ENCODE peak calls at places on chromosome 5, in ten cellular contexts. One of them, this sample, is unnamed.

GRCh38 chr5:36230151-36230788 is 11.5 kb downstream of the NADK2 start:
- DNase-seq in T follicular helper cell: no peak
- DNase-seq in kidney: no peak
- DNase-seq in H9: no peak
- DNase-seq in myocyte: peak; percentile 48
- DNase-seq in BJ: no peak
- DNase-seq in NCI-H1092 treated with DMSO at 0.1 percent for 48 hours: no peak
- DNase-seq in HTR-8/SVneo: no peak
- DNase-seq in AG09309: no peak
- DNase-seq in ureter: no peak
- DNase-seq in this sample: peak; percentile 83

GRCh38 chr5:171623551-171624097 is 162.0 kb upstream of the SMIM23 start:
- DNase-seq in kidney: no peak
- DNase-seq in myocyte: no peak
- DNase-seq in HTR-8/SVneo: no peak
- DNase-seq in ureter: no peak
- DNase-seq in BJ: no peak
- DNase-seq in NCI-H1092 treated with DMSO at 0.1 percent for 48 hours: no peak
- DNase-seq in H9: peak; percentile 95
- DNase-seq in T follicular helper cell: no peak
- DNase-seq in AG09309: no peak
- DNase-seq in this sample: no peak

GRCh38 chr5:109125755-109126429 is 283.9 kb downstream of the PJA2 start:
- DNase-seq in H9: no peak
- DNase-seq in BJ: no peak
- DNase-seq in HTR-8/SVneo: no peak
- DNase-seq in AG09309: no peak
- DNase-seq in kidney: no peak
- DNase-seq in myocyte: peak; percentile 61
- DNase-seq in T follicular helper cell: no peak
- DNase-seq in NCI-H1092 treated with DMSO at 0.1 percent for 48 hours: no peak
- DNase-seq in ureter: no peak
- DNase-seq in this sample: peak; percentile 75

GRCh38 chr5:169299146-169299545 is 1.8 kb downstream of the SLIT3 start:
- DNase-seq in myocyte: no peak
- DNase-seq in AG09309: no peak
- DNase-seq in kidney: no peak
- DNase-seq in T follicular helper cell: no peak
- DNase-seq in HTR-8/SVneo: no peak
- DNase-seq in NCI-H1092 treated with DMSO at 0.1 percent for 48 hours: no peak
- DNase-seq in BJ: no peak
- DNase-seq in ureter: peak; percentile 52
- DNase-seq in H9: no peak
- DNase-seq in this sample: no peak

GRCh38 chr5:135193213-135194125 is 159.4 kb upstream of the PITX1 start:
- DNase-seq in H9: no peak
- DNase-seq in T follicular helper cell: no peak
- DNase-seq in myocyte: peak; percentile 40
- DNase-seq in kidney: no peak
- DNase-seq in AG09309: no peak
- DNase-seq in HTR-8/SVneo: no peak
- DNase-seq in NCI-H1092 treated with DMSO at 0.1 percent for 48 hours: no peak
- DNase-seq in ureter: no peak
- DNase-seq in BJ: no peak
- DNase-seq in this sample: no peak

GRCh38 chr5:35407697-35408096 is 177.4 kb upstream of the PRLR start:
- DNase-seq in myocyte: no peak
- DNase-seq in HTR-8/SVneo: no peak
- DNase-seq in T follicular helper cell: no peak
- DNase-seq in kidney: no peak
- DNase-seq in NCI-H1092 treated with DMSO at 0.1 percent for 48 hours: no peak
- DNase-seq in H9: no peak
- DNase-seq in AG09309: no peak
- DNase-seq in ureter: no peak
- DNase-seq in BJ: no peak
- DNase-seq in this sample: no peak

GRCh38 chr5:127406326-127407121 is 110.9 kb upstream of the PRRC1 start:
- DNase-seq in myocyte: peak; percentile 83
- DNase-seq in HTR-8/SVneo: no peak
- DNase-seq in kidney: no peak
- DNase-seq in BJ: no peak
- DNase-seq in T follicular helper cell: no peak
- DNase-seq in NCI-H1092 treated with DMSO at 0.1 percent for 48 hours: no peak
- DNase-seq in ureter: no peak
- DNase-seq in H9: peak; percentile 57
- DNase-seq in AG09309: no peak
- DNase-seq in this sample: peak; percentile 36

GRCh38 chr5:14793851-14794250 is 77.7 kb downstream of the ANKH start:
- DNase-seq in myocyte: no peak
- DNase-seq in AG09309: no peak
- DNase-seq in ureter: no peak
- DNase-seq in BJ: no peak
- DNase-seq in HTR-8/SVneo: no peak
- DNase-seq in T follicular helper cell: no peak
- DNase-seq in H9: no peak
- DNase-seq in kidney: no peak
- DNase-seq in NCI-H1092 treated with DMSO at 0.1 percent for 48 hours: peak; percentile 3
- DNase-seq in this sample: no peak

GRCh38 chr5:181234455-181235306 is 9.0 kb downstream of the RACK1 start:
- DNase-seq in HTR-8/SVneo: no peak
- DNase-seq in myocyte: no peak
- DNase-seq in NCI-H1092 treated with DMSO at 0.1 percent for 48 hours: no peak
- DNase-seq in BJ: no peak
- DNase-seq in H9: peak; percentile 43
- DNase-seq in kidney: no peak
- DNase-seq in AG09309: no peak
- DNase-seq in T follicular helper cell: no peak
- DNase-seq in ureter: no peak
- DNase-seq in this sample: no peak

GRCh38 chr5:123879071-123879470 is 367.1 kb downstream of the CSNK1G3 start:
- DNase-seq in kidney: no peak
- DNase-seq in AG09309: no peak
- DNase-seq in HTR-8/SVneo: no peak
- DNase-seq in BJ: no peak
- DNase-seq in T follicular helper cell: no peak
- DNase-seq in NCI-H1092 treated with DMSO at 0.1 percent for 48 hours: no peak
- DNase-seq in myocyte: peak; percentile 21
- DNase-seq in H9: peak; percentile 58
- DNase-seq in ureter: no peak
- DNase-seq in this sample: no peak

GRCh38 chr5:130216306-130216705 is 312.0 kb downstream of the CHSY3 start:
- DNase-seq in NCI-H1092 treated with DMSO at 0.1 percent for 48 hours: no peak
- DNase-seq in HTR-8/SVneo: no peak
- DNase-seq in myocyte: no peak
- DNase-seq in H9: no peak
- DNase-seq in BJ: no peak
- DNase-seq in AG09309: no peak
- DNase-seq in ureter: no peak
- DNase-seq in kidney: no peak
- DNase-seq in T follicular helper cell: no peak
- DNase-seq in this sample: no peak

GRCh38 chr5:143648696-143649095 is 163.3 kb upstream of the HMHB1 start:
- DNase-seq in kidney: no peak
- DNase-seq in T follicular helper cell: no peak
- DNase-seq in myocyte: peak; percentile 17
- DNase-seq in NCI-H1092 treated with DMSO at 0.1 percent for 48 hours: no peak
- DNase-seq in H9: no peak
- DNase-seq in ureter: no peak
- DNase-seq in AG09309: no peak
- DNase-seq in BJ: no peak
- DNase-seq in HTR-8/SVneo: no peak
- DNase-seq in this sample: no peak

GRCh38 chr5:179255527-179256228 is 89.6 kb downstream of the ADAMTS2 start:
- DNase-seq in myocyte: no peak
- DNase-seq in ureter: peak; percentile 38
- DNase-seq in T follicular helper cell: no peak
- DNase-seq in BJ: no peak
- DNase-seq in H9: peak; percentile 18
- DNase-seq in NCI-H1092 treated with DMSO at 0.1 percent for 48 hours: no peak
- DNase-seq in AG09309: no peak
- DNase-seq in HTR-8/SVneo: no peak
- DNase-seq in kidney: no peak
- DNase-seq in this sample: no peak

GRCh38 chr5:132383984-132384383 is 14.5 kb downstream of the SLC22A5 start:
- DNase-seq in kidney: no peak
- DNase-seq in myocyte: no peak
- DNase-seq in T follicular helper cell: no peak
- DNase-seq in NCI-H1092 treated with DMSO at 0.1 percent for 48 hours: no peak
- DNase-seq in H9: no peak
- DNase-seq in ureter: no peak
- DNase-seq in BJ: no peak
- DNase-seq in HTR-8/SVneo: no peak
- DNase-seq in AG09309: no peak
- DNase-seq in this sample: no peak

GRCh38 chr5:4994994-4995393 is 145.1 kb upstream of the ADAMTS16 start:
- DNase-seq in T follicular helper cell: no peak
- DNase-seq in HTR-8/SVneo: no peak
- DNase-seq in kidney: no peak
- DNase-seq in myocyte: peak; percentile 5
- DNase-seq in AG09309: peak; percentile 52
- DNase-seq in BJ: peak; percentile 15
- DNase-seq in H9: no peak
- DNase-seq in ureter: no peak
- DNase-seq in NCI-H1092 treated with DMSO at 0.1 percent for 48 hours: no peak
- DNase-seq in this sample: no peak

GRCh38 chr5:136028782-136029742 is at the start of gene TGFBI:
- DNase-seq in ureter: peak; percentile 83
- DNase-seq in HTR-8/SVneo: peak; percentile 62
- DNase-seq in NCI-H1092 treated with DMSO at 0.1 percent for 48 hours: no peak
- DNase-seq in kidney: peak; percentile 91
- DNase-seq in T follicular helper cell: no peak
- DNase-seq in myocyte: peak; percentile 75
- DNase-seq in AG09309: no peak
- DNase-seq in H9: peak; percentile 73
- DNase-seq in BJ: no peak
- DNase-seq in this sample: no peak

GRCh38 chr5:143237664-143238063 is 165.8 kb downstream of the NR3C1 start:
- DNase-seq in BJ: no peak
- DNase-seq in myocyte: no peak
- DNase-seq in H9: no peak
- DNase-seq in kidney: no peak
- DNase-seq in HTR-8/SVneo: no peak
- DNase-seq in AG09309: no peak
- DNase-seq in T follicular helper cell: no peak
- DNase-seq in ureter: no peak
- DNase-seq in NCI-H1092 treated with DMSO at 0.1 percent for 48 hours: no peak
- DNase-seq in this sample: no peak

GRCh38 chr5:90406466-90406865 is 3.1 kb downstream of the CETN3 start:
- DNase-seq in AG09309: no peak
- DNase-seq in ureter: no peak
- DNase-seq in NCI-H1092 treated with DMSO at 0.1 percent for 48 hours: no peak
- DNase-seq in kidney: no peak
- DNase-seq in myocyte: no peak
- DNase-seq in H9: no peak
- DNase-seq in HTR-8/SVneo: no peak
- DNase-seq in BJ: no peak
- DNase-seq in T follicular helper cell: no peak
- DNase-seq in this sample: no peak

This sample was measured in SJCRH30.